ENCODE peak calls at places on chromosomes 11 and 22, in seven cellular contexts. O is HepG2, Y is sigmoid colon, L is suprapubic skin, U is H1, Z is ovary, T is tibial nerve. M is an unnamed sample.

GRCh38 chr11:64331569-64332371 is 8.2 kb upstream of the CCDC88B start:
- DNase-seq in O (peak), Y (peak), U (peak), T (no peak), Z (no peak), L (no peak), M (peak)

GRCh38 chr11:77569046-77569445 is 20.7 kb upstream of the AQP11 start:
- DNase-seq in U (no peak), T (no peak), Z (peak), L (no peak), Y (no peak), O (no peak), M (no peak)

GRCh38 chr11:77590194-77590591 is 440 bp downstream of the AQP11 start:
- DNase-seq in O (peak), L (peak), U (no peak), Y (peak), T (no peak), Z (peak), M (peak)

GRCh38 chr11:64887757-64888405 is 9.5 kb upstream of the EHD1 start:
- DNase-seq in T (peak), O (peak), L (peak), Z (peak), U (peak), Y (peak), M (peak)

GRCh38 chr11:78313181-78313788 is 104.3 kb downstream of the GAB2 start:
- DNase-seq in O (peak), U (no peak), T (no peak), Y (no peak), Z (peak), L (peak), M (peak)

GRCh38 chr11:92340839-92341238 is 116.2 kb downstream of the FAT3 start:
- DNase-seq in O (peak), U (peak), T (no peak), L (no peak), Z (no peak), Y (no peak), M (no peak)

GRCh38 chr11:129733981-129734380 is 81.7 kb upstream of the TMEM45B start:
- DNase-seq in Y (no peak), T (no peak), L (no peak), Z (no peak), O (no peak), U (no peak), M (no peak)

GRCh38 chr11:68306636-68307035 is 5.8 kb upstream of the LRP5 start:
- DNase-seq in L (no peak), T (no peak), U (no peak), Z (no peak), Y (no peak), O (no peak), M (no peak)

GRCh38 chr22:39938509-39938908 is 21.7 kb upstream of the TMA7B start:
- DNase-seq in Z (no peak), T (no peak), O (no peak), U (no peak), L (no peak), Y (no peak), M (no peak)

GRCh38 chr11:114208371-114208770 is 87.8 kb upstream of the NNMT start:
- DNase-seq in U (no peak), T (no peak), Y (no peak), L (no peak), O (no peak), Z (no peak), M (no peak)

GRCh38 chr11:73290536-73290935 is 17.5 kb upstream of the ARHGEF17 start:
- DNase-seq in T (no peak), Z (no peak), L (no peak), Y (no peak), U (no peak), O (no peak), M (no peak)

GRCh38 chr11:120197977-120198376 is 12.9 kb upstream of the OAF start:
- DNase-seq in Y (no peak), L (no peak), O (peak), Z (no peak), T (no peak), U (no peak), M (no peak)

GRCh38 chr22:22408731-22409696 is 99.5 kb downstream of the ZNF280B start:
- DNase-seq in L (no peak), O (peak), Y (no peak), Z (peak), T (no peak), U (peak), M (no peak)

GRCh38 chr11:79393362-79394043 is 47.3 kb downstream of the TENM4 start:
- DNase-seq in Z (no peak), T (no peak), Y (no peak), U (peak), L (no peak), O (no peak), M (no peak)

GRCh38 chr11:128555606-128556005 is 31.8 kb downstream of the ETS1 start:
- DNase-seq in T (no peak), Z (no peak), L (no peak), Y (no peak), U (no peak), O (peak), M (no peak)

GRCh38 chr11:2837096-2837601 is 48.4 kb downstream of the CDKN1C start:
- DNase-seq in L (peak), T (peak), U (no peak), Y (peak), Z (peak), O (peak), M (peak)

GRCh38 chr11:103327721-103328120 is 218.5 kb downstream of the DYNC2H1 start:
- DNase-seq in O (no peak), Z (no peak), Y (no peak), T (no peak), U (no peak), L (no peak), M (no peak)

GRCh38 chr11:3122775-3123201 is 42.3 kb downstream of the OSBPL5 start:
- DNase-seq in U (no peak), L (peak), Z (peak), T (no peak), O (no peak), Y (peak), M (no peak)

GRCh38 chr22:37812869-37813678 is 5.3 kb downstream of the GCAT start:
- DNase-seq in Y (no peak), Z (no peak), T (no peak), O (no peak), L (no peak), U (no peak), M (no peak)

GRCh38 chr22:49814856-49815255 is 12.8 kb downstream of the BRD1 start:
- DNase-seq in O (no peak), U (no peak), Z (no peak), Y (no peak), L (no peak), T (no peak), M (no peak)

GRCh38 chr11:66290332-66290629 is 1.3 kb upstream of the YIF1A start:
- DNase-seq in L (no peak), T (no peak), Y (no peak), O (no peak), U (no peak), Z (peak), M (no peak)

GRCh38 chr22:43985532-43985931 is 30.3 kb downstream of the SAMM50 start:
- DNase-seq in U (no peak), Y (no peak), L (peak), T (no peak), O (no peak), Z (peak), M (no peak)

GRCh38 chr11:20671856-20672546 is 2.6 kb downstream of the NELL1 start:
- DNase-seq in T (no peak), Z (no peak), Y (no peak), L (no peak), U (no peak), O (peak), M (no peak)

GRCh38 chr22:30864441-30865420 is 103.8 kb downstream of the MORC2 start:
- DNase-seq in O (no peak), Z (no peak), T (no peak), L (peak), Y (peak), U (peak), M (no peak)

GRCh38 chr11:78478536-78478935 is 60.9 kb upstream of the GAB2 start:
- DNase-seq in Z (no peak), Y (no peak), O (no peak), U (no peak), L (no peak), T (no peak), M (no peak)

GRCh38 chr22:30526656-30527055 is 19.9 kb downstream of the SEC14L6 start:
- DNase-seq in L (no peak), U (no peak), O (no peak), T (no peak), Y (no peak), Z (no peak), M (no peak)

DNA sequence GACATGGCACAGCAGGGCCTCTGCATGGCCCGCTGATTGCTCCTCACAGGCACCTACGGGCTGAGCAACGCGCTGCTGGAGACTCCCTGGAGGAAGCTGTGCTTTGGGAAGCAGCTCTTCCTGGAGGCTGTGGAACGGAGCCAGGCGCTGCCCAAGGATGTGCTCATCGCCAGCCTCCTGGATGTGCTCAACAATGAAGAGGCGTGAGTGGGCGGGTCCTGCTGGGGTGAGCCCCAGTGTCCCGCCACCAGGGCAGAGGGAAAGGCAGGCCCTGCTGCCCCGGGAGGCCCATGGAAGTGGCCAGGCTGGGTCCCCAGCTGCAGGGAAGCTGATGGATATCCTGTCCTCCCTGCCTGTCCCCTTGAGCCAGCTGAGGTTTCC is 18.6 kb upstream of the DGCR8 start:
- DNase-seq in Y (no peak), U (no peak), T (no peak), Z (no peak), L (no peak), O (no peak), M (no peak)
- TF ChIP-seq EP300 in Y (no peak), U (no peak), T (no peak), Z (no peak), L (no peak), O (no peak), M (no peak)

DNA sequence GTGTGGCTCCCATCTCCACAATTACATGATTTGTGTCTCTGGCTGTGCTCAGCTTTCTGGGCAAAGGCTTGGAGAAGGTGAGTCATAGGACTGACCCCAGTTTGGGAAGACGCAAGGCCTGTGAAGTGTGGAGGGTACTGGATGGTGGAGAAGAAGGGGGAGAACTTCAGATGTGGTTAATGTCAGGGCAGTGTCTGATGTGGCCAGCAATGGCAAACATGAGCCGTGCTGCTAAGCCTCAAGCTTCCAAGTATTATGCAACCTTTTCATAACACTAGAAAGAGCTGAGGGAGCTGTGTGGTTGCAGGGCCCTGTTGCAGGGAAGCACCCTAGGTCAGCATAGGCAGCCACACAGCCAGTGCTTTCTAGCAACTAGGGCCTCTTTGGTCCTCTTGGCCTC is 110.9 kb downstream of the NTM start:
- DNase-seq in Z (no peak), Y (peak), O (no peak), U (no peak), T (no peak), L (no peak), M (no peak)
- TF ChIP-seq CTCF in Z (no peak), Y (no peak), O (no peak), U (no peak), T (no peak), L (no peak), M (no peak)

GRCh38 chr11:46039990-46040389 is 81.3 kb downstream of the PHF21A start:
- DNase-seq in Z (no peak), O (no peak), L (no peak), Y (no peak), T (no peak), U (no peak), M (no peak)
- TF ChIP-seq EP300 in Z (no peak), O (no peak), L (no peak), Y (no peak), T (no peak), U (no peak), M (no peak)

GRCh38 chr22:24156146-24156914 is 25.0 kb upstream of the SUSD2 start:
- DNase-seq in O (no peak), U (peak), L (no peak), T (no peak), Z (no peak), Y (no peak), M (peak)

GRCh38 chr22:24156915-24157782 is 24.1 kb upstream of the SUSD2 start:
- DNase-seq in Y (peak), O (peak), Z (peak), U (peak), T (peak), L (peak), M (peak)

GRCh38 chr22:24159650-24160049 is 21.6 kb upstream of the SUSD2 start:
- DNase-seq in Y (no peak), T (no peak), L (no peak), O (no peak), Z (no peak), U (no peak), M (no peak)

GRCh38 chr22:24155597-24156145 is 25.6 kb upstream of the SUSD2 start:
- DNase-seq in L (peak), Z (peak), O (peak), T (peak), Y (peak), U (peak), M (peak)

DNA sequence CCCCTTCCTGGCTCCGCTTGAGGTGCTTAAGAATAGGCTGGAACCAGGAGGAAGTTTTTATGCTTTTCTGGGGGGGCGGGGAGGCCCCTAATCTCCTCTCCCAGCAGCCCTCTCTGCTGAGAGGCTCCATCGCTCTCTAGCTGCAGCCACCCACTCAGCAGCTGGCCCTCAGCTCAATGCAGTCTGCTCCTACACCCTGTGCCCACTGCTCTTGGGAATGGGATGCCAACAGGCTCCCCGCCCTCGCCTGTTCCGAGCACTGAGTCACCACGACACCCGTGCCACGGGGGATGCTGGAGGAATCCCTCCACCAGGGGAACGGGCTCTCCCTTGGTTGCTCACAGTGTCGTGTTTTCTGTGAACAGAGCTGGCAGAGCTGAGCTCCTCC is 23.5 kb upstream of the SUSD2 start:
- DNase-seq in T (no peak), Z (no peak), Y (no peak), L (no peak), O (no peak), U (no peak), M (no peak)
- TF ChIP-seq CTCF in T (no peak), Z (no peak), Y (peak), L (no peak), O (no peak), U (no peak), M (no peak)

GRCh38 chr11:10731064-10731680 is 19.9 kb upstream of the CTR9 start:
- DNase-seq in Z (no peak), T (no peak), O (no peak), L (no peak), U (no peak), Y (no peak), M (no peak)

GRCh38 chr11:10730151-10730550 is 20.9 kb upstream of the CTR9 start:
- DNase-seq in U (no peak), Z (no peak), L (no peak), T (no peak), Y (no peak), O (no peak), M (no peak)

DNA sequence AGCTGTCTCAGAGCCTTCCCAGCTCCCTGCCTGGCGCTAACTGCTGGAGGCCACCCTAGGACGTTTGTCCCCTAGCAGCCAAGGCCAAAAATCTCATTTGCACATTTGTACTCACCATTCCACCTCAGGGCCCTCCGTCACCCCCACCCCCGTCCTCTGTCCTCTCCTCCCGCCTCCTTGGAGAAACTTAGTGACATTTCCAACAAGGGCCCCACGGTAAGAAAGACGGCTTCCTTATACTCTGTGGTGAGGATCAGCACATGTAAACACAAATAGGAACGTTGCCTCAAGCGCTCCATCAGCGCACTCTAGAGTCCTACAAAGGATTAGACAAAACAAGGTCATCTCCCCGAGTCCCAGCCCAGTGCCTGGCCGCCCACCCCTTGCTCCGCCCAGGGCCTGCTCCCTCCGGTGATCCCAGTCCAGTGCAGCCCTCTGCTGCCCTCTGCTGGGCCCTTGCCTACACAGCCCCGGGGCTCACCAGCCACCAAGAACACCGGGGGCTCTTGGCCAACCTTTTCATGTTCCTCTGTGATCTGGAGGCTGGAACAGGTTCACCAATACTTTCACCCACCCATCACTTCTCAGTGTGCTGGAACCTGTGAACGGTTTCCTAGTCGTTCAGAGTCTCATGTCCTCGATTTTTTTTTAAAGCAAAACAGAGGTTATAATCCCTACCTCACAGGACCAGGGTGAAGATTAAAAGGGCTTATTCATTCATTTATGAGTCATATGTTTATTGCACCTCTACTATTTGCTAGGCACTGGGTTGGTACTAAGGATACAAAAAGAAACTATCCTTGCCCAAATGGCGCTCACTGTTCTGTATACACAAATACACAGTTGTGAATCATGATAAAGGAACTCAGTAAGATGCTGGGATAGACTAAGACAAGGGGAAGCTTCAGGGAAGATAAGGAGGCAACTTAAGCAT is 15.2 kb upstream of the CTR9 start:
- DNase-seq in O (peak), L (peak), Z (peak), T (peak), U (peak), Y (peak), M (peak)
- TF ChIP-seq EP300 in O (no peak), L (no peak), Z (no peak), T (peak), U (no peak), Y (no peak), M (no peak)

GRCh38 chr11:57335343-57336110 is at the start of gene SSRP1:
- DNase-seq in U (peak), Z (peak), T (peak), O (peak), L (peak), Y (peak), M (peak)
- TF ChIP-seq CTCF in U (no peak), Z (no peak), T (no peak), O (peak), L (no peak), Y (no peak), M (no peak)

DNA sequence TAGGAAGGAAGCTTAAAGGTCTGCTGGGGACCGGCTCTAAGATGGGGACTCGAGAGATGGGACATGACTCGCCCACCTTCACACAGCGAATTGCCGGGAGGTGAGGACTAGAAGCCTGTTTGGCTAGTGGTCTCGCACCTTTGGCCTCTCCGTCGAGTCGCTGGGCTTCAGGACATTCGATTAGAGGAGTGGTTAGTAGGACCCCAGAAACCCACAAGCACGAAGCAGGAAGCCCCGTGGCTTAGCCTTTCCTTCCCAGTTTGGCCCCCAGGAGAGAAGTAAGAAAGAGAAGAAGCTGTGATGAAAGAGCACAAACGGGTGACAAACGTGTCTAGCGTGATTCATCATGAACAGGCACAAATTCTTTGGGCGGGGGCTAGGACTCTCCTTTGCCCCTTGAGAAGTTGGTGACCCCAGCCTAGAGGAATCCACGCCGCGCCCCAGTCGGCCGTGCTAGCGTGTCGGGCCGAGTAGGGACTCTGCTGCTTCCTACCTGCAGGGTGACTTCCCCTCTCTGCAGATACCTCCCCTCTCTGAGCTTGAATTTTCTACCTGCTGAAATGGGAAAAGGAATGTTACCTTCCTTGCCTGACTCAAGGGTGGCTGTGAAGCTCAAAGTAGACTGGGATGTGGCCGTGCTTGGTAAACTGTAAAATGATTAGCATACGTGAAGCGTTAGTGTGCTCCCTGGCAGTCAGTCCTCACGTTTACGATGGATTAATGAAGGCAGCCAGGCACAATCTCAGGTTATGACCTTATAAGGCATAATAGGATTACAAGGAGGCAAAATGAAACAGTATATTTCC is 1.1 kb upstream of the ADM start:
- DNase-seq in Z (peak), L (peak), O (peak), U (peak), Y (no peak), T (no peak), M (peak)
- TF ChIP-seq EP300 in Z (no peak), L (no peak), O (no peak), U (no peak), Y (no peak), T (no peak), M (no peak)

M was measured in stomach.